ENCODE peak calls at places on chromosomes 2 and 18, in ten cellular contexts. N, V, O, T, E, H, Y, Q, K and G are unnamed samples.

GRCh38 chr2:235832941-235833340 is 335.2 kb downstream of the GBX2 start:
- DNase-seq in T (no peak), V (no peak), E (no peak), H (no peak), N (no peak), K (no peak), O (no peak), Y (no peak), Q (no peak), G (no peak)

GRCh38 chr2:130837175-130837810 is 579 bp downstream of the ARHGEF4 start:
- DNase-seq in T (no peak), E (no peak), Y (no peak), V (no peak), Q (no peak), K (no peak), N (no peak), H (peak; percentile 41), O (no peak), G (no peak)

GRCh38 chr2:55168221-55169154 is 63.6 kb downstream of the CLHC1 start:
- DNase-seq in Q (no peak), H (peak; percentile 51), K (no peak), N (no peak), O (peak; percentile 75), E (peak; percentile 14), T (no peak), V (peak; percentile 69), Y (peak; percentile 68), G (peak; percentile 58)

GRCh38 chr2:224036731-224037376 is 2.2 kb downstream of the SERPINE2 start:
- DNase-seq in T (no peak), K (no peak), Y (no peak), Q (no peak), N (no peak), O (no peak), V (no peak), E (no peak), H (no peak), G (no peak)

GRCh38 chr2:21092308-21092869 is 31.4 kb upstream of the TDRD15 start:
- DNase-seq in Q (no peak), K (no peak), H (no peak), V (no peak), N (no peak), T (no peak), O (no peak), E (no peak), Y (no peak), G (no peak)

GRCh38 chr2:46298522-46299351 is 1.5 kb downstream of the EPAS1 start:
- DNase-seq in N (no peak), K (peak; percentile 36), Q (peak; percentile 73), E (peak; percentile 7), H (peak; percentile 58), T (peak; percentile 77), Y (peak; percentile 65), V (peak; percentile 72), O (peak; percentile 39), G (no peak)

GRCh38 chr2:169862816-169863215 is 35.6 kb downstream of the UBR3 start:
- DNase-seq in O (peak; percentile 29), N (no peak), K (no peak), E (no peak), Q (no peak), T (no peak), Y (no peak), V (no peak), H (no peak), G (no peak)

GRCh38 chr2:135870571-135870970 is 5.7 kb downstream of the MCM6 start:
- DNase-seq in E (no peak), Y (no peak), N (no peak), V (no peak), T (no peak), O (no peak), Q (no peak), K (no peak), H (no peak), G (no peak)

GRCh38 chr2:201754683-201755415 is 25.9 kb downstream of the ALS2 start:
- DNase-seq in E (no peak), Q (no peak), N (no peak), T (no peak), Y (no peak), H (no peak), V (no peak), K (no peak), O (peak; percentile 17), G (no peak)

GRCh38 chr2:220499281-220499680 is 871.9 kb downstream of the SLC4A3 start:
- DNase-seq in H (peak; percentile 11), N (no peak), Q (peak; percentile 31), Y (no peak), K (no peak), E (no peak), T (peak; percentile 14), O (peak; percentile 79), V (peak; percentile 25), G (no peak)

GRCh38 chr18:63994783-63995399 is 25.0 kb downstream of the SERPINB8 start:
- DNase-seq in V (peak; percentile 18), E (peak; percentile 15), K (peak; percentile 39), O (peak; percentile 41), Q (no peak), N (no peak), T (no peak), Y (no peak), H (peak; percentile 61), G (no peak)

GRCh38 chr18:36203360-36203895 is 16.1 kb downstream of the MOCOS start:
- DNase-seq in E (no peak), Q (no peak), N (no peak), T (no peak), V (no peak), O (no peak), Y (no peak), K (no peak), H (no peak), G (no peak)

GRCh38 chr2:216651370-216651881 is 18.2 kb downstream of the IGFBP2 start:
- DNase-seq in Q (no peak), N (no peak), E (no peak), H (no peak), K (no peak), O (peak; percentile 88), T (no peak), V (no peak), Y (no peak), G (no peak)

DNA sequence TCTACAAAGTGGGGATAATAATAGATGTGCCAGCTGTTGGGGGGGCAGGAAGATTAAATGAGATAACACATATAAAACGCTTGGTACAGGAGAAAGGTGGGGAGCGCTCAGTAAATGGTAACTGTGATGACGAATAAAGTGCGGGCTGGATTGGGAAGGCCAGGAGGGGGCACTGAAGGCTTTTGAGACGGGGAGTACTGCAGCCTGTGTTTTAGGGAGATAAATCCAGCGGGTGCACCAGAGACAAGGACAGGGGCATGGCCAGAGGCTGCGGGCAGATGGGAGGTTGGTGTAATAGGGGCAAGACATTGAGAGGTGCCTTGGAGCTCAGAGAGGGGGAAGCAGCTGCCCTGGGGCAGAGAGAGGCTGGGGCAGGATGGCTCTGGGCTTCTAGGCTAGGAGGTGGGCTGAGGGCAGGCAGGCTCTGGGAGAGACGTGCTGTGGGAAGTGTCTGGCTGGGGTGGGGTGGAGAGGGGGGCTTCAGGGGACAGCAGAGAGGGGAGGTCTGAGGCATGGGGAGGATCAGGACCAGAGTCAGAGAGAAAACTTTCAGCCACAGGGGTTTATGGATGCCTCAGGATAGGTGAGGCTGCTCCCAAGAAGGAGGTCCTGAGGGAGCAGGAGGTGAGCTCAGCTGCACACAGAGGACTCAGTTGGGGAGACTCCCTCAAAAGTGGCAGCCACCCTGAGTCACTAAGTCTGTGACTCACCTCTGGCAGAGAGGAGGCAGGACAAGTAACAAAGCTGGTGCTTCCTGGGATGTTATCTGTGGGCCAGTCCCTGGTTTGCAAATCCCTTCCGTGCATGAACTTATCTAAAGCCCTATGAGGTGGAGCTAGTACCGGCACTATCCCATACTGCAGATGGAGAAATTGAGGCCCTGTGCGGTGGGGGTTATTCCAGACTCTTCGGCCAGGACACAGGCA is 18.9 kb downstream of the TEX44 start:
- DNase-seq in V (peak; percentile 92), N (peak; percentile 70), E (peak; percentile 31), K (peak; percentile 65), T (no peak), H (peak; percentile 66), O (peak; percentile 80), Q (no peak), Y (peak; percentile 89), G (no peak)
- H3K4me1 ChIP-seq in V (peaks cover 35% of the 10 kb centered on the region), N (peaks cover 53% of the 10 kb centered on the region), E (peaks cover 16% of the 10 kb centered on the region), K (peaks cover 36% of the 10 kb centered on the region), T (peaks cover 43% of the 10 kb centered on the region), H (peaks cover 21% of the 10 kb centered on the region), O (peaks cover 30% of the 10 kb centered on the region), Q (peaks cover 59% of the 10 kb centered on the region), Y (peaks cover 44% of the 10 kb centered on the region), G (peaks cover 9% of the 10 kb centered on the region)

DNA sequence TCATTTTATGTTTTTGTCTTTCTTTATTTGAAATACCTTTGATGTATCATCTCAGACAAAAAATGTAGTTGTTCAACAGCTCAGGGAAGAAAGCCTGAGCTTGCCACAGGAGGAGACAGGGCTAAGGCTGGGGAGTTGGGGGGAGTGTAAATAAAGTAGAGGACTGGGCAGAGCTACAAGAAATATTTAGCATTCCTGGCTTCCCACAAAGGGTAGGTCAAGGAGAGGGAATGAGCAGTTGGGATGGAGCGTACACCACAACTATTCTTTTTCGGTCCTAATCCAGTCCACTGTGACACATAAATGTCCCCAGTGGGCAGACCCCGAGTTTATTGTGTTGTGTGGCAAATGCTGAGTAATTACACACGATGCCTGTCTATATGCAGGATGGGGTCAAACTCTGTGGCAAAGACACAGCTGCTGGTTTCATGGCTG is 97.1 kb upstream of the CDC42EP3 start:
- DNase-seq in V (peak; percentile 53), O (peak; percentile 98), T (no peak), K (no peak), E (no peak), N (peak; percentile 13), H (no peak), Y (peak; percentile 95), Q (no peak), G (peak; percentile 61)
- H3K4me1 ChIP-seq in V (peaks cover 71% of the 10 kb centered on the region), O (peaks cover 21% of the 10 kb centered on the region), T (peaks cover 47% of the 10 kb centered on the region), K (no peaks in the 10 kb centered on the region), E (no peaks in the 10 kb centered on the region), N (peaks cover 41% of the 10 kb centered on the region), H (no peaks in the 10 kb centered on the region), Y (peaks cover 42% of the 10 kb centered on the region), Q (peaks cover 16% of the 10 kb centered on the region), G (no peaks in the 10 kb centered on the region)

GRCh38 chr2:227509086-227509485 is 37.1 kb downstream of the AGFG1 start:
- DNase-seq in O (no peak), Y (no peak), K (no peak), V (no peak), E (no peak), H (no peak), Q (no peak), N (no peak), T (no peak), G (no peak)
- H3K4me1 ChIP-seq in O (peaks cover 7% of the 10 kb centered on the region), Y (peaks cover 83% of the 10 kb centered on the region), K (peaks cover 3% of the 10 kb centered on the region), V (peaks cover 100% of the 10 kb centered on the region), E (peaks cover 55% of the 10 kb centered on the region), H (peaks cover 39% of the 10 kb centered on the region), Q (peaks cover 98% of the 10 kb centered on the region), N (peaks cover 82% of the 10 kb centered on the region), T (peaks cover 100% of the 10 kb centered on the region), G (peaks cover 12% of the 10 kb centered on the region)

DNA sequence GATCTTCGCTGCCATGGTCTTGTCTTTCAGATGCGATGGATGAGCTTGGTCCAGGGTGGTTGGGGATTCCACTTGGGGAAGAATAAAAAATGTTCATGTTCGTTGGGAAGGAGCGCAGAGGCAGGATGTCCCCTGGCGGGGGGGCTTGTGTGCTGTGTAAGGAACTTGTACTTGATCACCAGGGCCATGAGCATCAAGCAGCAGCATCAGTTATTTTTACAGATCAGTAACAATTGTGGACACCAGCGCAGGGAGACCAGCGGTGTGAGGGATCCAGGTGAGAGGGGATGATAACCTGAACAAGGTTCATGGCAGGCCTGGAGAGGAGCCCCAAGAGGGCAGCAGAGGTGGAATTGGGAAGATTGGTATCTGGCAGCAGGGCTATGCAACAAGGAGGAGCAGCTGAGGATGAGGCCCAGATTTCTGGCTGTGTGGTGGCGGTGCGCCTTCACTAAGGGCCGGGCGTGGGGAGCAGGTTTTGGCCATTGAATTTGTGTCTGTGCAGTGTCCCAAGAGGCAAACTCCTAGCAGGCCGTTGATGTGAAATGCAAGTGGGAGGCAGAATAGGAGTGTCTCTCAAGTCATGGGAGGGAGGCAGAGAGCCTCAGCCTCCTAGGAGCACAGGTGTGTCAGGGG is 3.9 kb downstream of the CNNM3 start:
- DNase-seq in N (no peak), K (no peak), E (no peak), Q (no peak), V (no peak), H (no peak), O (no peak), Y (no peak), T (no peak), G (no peak)
- H3K4me1 ChIP-seq in N (peaks cover 51% of the 10 kb centered on the region), K (peaks cover 49% of the 10 kb centered on the region), E (peaks cover 51% of the 10 kb centered on the region), Q (peaks cover 84% of the 10 kb centered on the region), V (peaks cover 42% of the 10 kb centered on the region), H (peaks cover 42% of the 10 kb centered on the region), O (peaks cover 7% of the 10 kb centered on the region), Y (peaks cover 33% of the 10 kb centered on the region), T (peaks cover 49% of the 10 kb centered on the region), G (peaks cover 22% of the 10 kb centered on the region)